ENCODE peak calls at places on chromosome 1, in five cellular contexts. L, I, E, K and N are unnamed samples. For H3K4me1, the result is how much of the 10 kb centered on the place peaks cover.

GRCh38 chr1:39980555-39981313 is 25.8 kb downstream of the MFSD2A start:
- DNase-seq in L (no peak), I (no peak), E (no peak), K (no peak), N (no peak)

GRCh38 chr1:85502625-85503083 is 37.7 kb upstream of the DDAH1 start:
- DNase-seq in L (peak), I (peak), E (peak), K (peak), N (peak)

GRCh38 chr1:47682198-47682597 is 244.4 kb downstream of the FOXD2 start:
- DNase-seq in L (no peak), I (no peak), E (no peak), K (no peak), N (no peak)

GRCh38 chr1:204190212-204191211 is 5.8 kb downstream of the KISS1 start:
- DNase-seq in L (no peak), I (peak), E (no peak), K (no peak), N (no peak)

GRCh38 chr1:204152310-204153044 is 633 bp upstream of the ETNK2 start:
- DNase-seq in L (no peak), I (no peak), E (no peak), K (no peak), N (no peak)

GRCh38 chr1:169487153-169487552 is 1.4 kb upstream of the SLC19A2 start:
- DNase-seq in L (no peak), I (no peak), E (no peak), K (no peak), N (no peak)

GRCh38 chr1:210236840-210237409 is 4.3 kb downstream of the SERTAD4 start:
- DNase-seq in L (no peak), I (peak), E (peak), K (no peak), N (no peak)

GRCh38 chr1:25805863-25806225 is 5.9 kb downstream of the SELENON start:
- DNase-seq in L (no peak), I (peak), E (peak), K (no peak), N (no peak)

GRCh38 chr1:10866314-10867091 is 70.1 kb upstream of the CASZ1 start:
- DNase-seq in L (no peak), I (peak), E (no peak), K (no peak), N (no peak)

GRCh38 chr1:161307230-161307768 is 2.5 kb downstream of the MPZ start:
- DNase-seq in L (no peak), I (no peak), E (peak), K (no peak), N (peak)

GRCh38 chr1:29415156-29415830 is 179.0 kb downstream of the PTPRU start:
- DNase-seq in L (peak), I (no peak), E (no peak), K (peak), N (no peak)

GRCh38 chr1:40653851-40654537 is 11.5 kb downstream of the RIMS3 start:
- DNase-seq in L (no peak), I (no peak), E (no peak), K (peak), N (no peak)

GRCh38 chr1:20887269-20887668 is 100.2 kb upstream of the HP1BP3 start:
- DNase-seq in L (no peak), I (no peak), E (no peak), K (no peak), N (no peak)

GRCh38 chr1:198337886-198338285 is 181.1 kb downstream of the NEK7 start:
- DNase-seq in L (no peak), I (no peak), E (no peak), K (no peak), N (no peak)

GRCh38 chr1:203463469-203464062 is 12.0 kb upstream of the PRELP start:
- DNase-seq in L (no peak), I (no peak), E (no peak), K (no peak), N (no peak)

GRCh38 chr1:59453297-59453970 is 156.5 kb downstream of the FGGY start:
- DNase-seq in L (no peak), I (no peak), E (no peak), K (no peak), N (no peak)

GRCh38 chr1:151277249-151277648 is 4.8 kb upstream of the ZNF687 start:
- DNase-seq in L (no peak), I (no peak), E (no peak), K (no peak), N (no peak)

GRCh38 chr1:56189946-56190920 is 389.1 kb downstream of the PLPP3 start:
- DNase-seq in L (no peak), I (no peak), E (peak), K (no peak), N (no peak)

GRCh38 chr1:26362331-26362730 is 8.4 kb upstream of the CRYBG2 start:
- DNase-seq in L (no peak), I (no peak), E (no peak), K (no peak), N (no peak)

GRCh38 chr1:8666394-8667167 is 150.9 kb downstream of the RERE start:
- DNase-seq in L (no peak), I (peak), E (no peak), K (no peak), N (no peak)

GRCh38 chr1:239872554-239872953 is 219.1 kb upstream of the FMN2 start:
- DNase-seq in L (no peak), I (no peak), E (no peak), K (no peak), N (no peak)

GRCh38 chr1:154935749-154936415 is 637 bp downstream of the PMVK start:
- DNase-seq in L (no peak), I (peak), E (no peak), K (no peak), N (no peak)

GRCh38 chr1:179137623-179138235 is 55.9 kb downstream of the TOR3A start:
- DNase-seq in L (no peak), I (peak), E (no peak), K (no peak), N (no peak)

GRCh38 chr1:31441073-31441472 is 28.1 kb downstream of the SERINC2 start:
- DNase-seq in L (no peak), I (no peak), E (no peak), K (no peak), N (no peak)

GRCh38 chr1:148362141-148362929 is 120.8 kb downstream of the PPIAL4G start:
- DNase-seq in L (no peak), I (peak), E (no peak), K (no peak), N (peak)

GRCh38 chr1:182803846-182804245 is 14.3 kb downstream of the NPL start:
- DNase-seq in L (no peak), I (no peak), E (no peak), K (no peak), N (no peak)

GRCh38 chr1:235866207-235866912 is at the start of gene LYST:
- DNase-seq in L (peak), I (peak), E (peak), K (peak), N (peak)

GRCh38 chr1:171940373-171940772 is 99.1 kb downstream of the DNM3 start:
- DNase-seq in L (no peak), I (no peak), E (no peak), K (no peak), N (no peak)

GRCh38 chr1:230401763-230402294 is 24.3 kb downstream of the PGBD5 start:
- DNase-seq in L (no peak), I (peak), E (no peak), K (peak), N (no peak)

DNA sequence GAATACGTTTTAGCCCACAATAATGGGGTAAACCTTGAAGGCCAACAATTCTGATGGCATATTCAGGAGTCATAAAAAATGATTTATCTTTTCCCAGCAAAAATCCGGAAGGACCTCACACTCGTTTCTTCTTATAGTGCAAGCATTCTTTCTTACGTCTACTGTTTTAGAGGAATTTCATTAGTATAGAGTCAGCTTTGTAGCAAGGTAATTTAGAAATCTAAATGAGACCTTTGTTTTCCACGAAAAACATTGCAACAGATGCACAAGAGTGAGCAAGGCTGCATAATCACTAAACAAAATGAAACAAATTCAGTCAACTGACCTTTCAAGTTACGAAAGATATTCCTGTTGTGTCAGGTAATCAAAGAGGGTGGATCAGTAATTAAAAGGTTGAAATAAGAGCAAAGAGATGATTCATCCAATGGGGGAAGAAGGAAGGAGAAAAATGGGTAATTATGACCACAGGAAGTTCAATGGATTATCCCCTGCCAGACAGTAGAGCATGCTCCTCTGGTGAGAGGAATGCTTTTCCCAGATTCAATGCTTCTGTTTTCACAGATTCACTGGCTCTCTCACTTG is 558 bp upstream of the CSDE1 start:
- DNase-seq in L (no peak), I (no peak), E (no peak), K (peak), N (no peak)
- TF ChIP-seq CTCF in L (no peak), I (no peak), E (no peak), K (no peak), N (no peak)

DNA sequence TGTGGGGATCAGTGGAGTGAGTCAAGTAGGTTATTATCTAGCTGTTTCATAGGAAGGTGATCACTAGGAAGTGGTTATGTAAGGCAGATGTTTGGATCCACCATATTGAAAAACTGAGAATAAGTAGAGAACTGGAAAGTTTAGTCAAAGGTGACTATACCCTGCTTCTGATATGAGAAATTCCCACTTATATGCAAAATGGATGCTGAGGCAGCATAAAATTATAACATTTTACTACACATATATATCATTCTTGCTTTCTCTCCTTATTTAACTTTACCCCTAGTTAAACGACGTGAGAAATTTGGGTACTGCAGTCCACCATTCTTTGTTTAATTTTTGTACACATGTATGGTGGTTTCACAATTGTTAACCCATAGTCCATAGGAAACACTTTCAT is 142.4 kb downstream of the ADGRL4 start:
- DNase-seq in L (no peak), I (no peak), E (no peak), K (no peak), N (no peak)
- H3K4me1 ChIP-seq in L (under half), I (under half), E (under half), K (under half), N (under half)

DNA sequence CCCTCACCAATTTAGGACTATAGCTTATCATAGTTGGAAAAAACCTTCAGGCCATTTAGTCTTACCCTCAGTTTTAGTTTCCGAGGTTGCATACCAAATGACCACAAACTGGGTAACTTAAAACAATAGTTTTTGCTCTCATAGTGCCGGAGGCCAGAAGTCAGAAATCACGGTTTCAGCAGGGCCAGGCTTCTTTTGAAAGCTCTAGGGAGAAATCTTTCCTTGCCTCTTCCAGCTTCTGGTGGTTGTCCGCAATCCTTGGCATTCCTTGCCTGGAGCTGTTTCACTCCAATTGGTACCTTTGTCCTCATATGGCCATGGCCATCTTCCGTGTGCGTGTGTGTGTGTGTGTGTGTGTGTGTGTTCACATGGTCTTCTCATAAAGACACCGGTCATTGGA is 12.4 kb upstream of the PLXNA2 start:
- DNase-seq in L (no peak), I (no peak), E (no peak), K (no peak), N (no peak)
- TF ChIP-seq CTCF in L (no peak), I (no peak), E (no peak), K (no peak), N (no peak)

GRCh38 chr1:41780322-41780721 is 138.4 kb downstream of the HIVEP3 start:
- DNase-seq in L (no peak), I (no peak), E (no peak), K (no peak), N (no peak)

GRCh38 chr1:41776896-41777431 is 141.8 kb downstream of the HIVEP3 start:
- DNase-seq in L (no peak), I (peak), E (no peak), K (no peak), N (no peak)

GRCh38 chr1:41775961-41776585 is 142.6 kb downstream of the HIVEP3 start:
- DNase-seq in L (no peak), I (no peak), E (no peak), K (no peak), N (no peak)

GRCh38 chr1:41780916-41781315 is 137.8 kb downstream of the HIVEP3 start:
- DNase-seq in L (no peak), I (no peak), E (no peak), K (no peak), N (no peak)

GRCh38 chr1:41779350-41779749 is 139.4 kb downstream of the HIVEP3 start:
- DNase-seq in L (no peak), I (no peak), E (no peak), K (no peak), N (no peak)
- H3K4me1 ChIP-seq in L (under half), I (under half), E (under half), K (under half), N (under half)

DNA sequence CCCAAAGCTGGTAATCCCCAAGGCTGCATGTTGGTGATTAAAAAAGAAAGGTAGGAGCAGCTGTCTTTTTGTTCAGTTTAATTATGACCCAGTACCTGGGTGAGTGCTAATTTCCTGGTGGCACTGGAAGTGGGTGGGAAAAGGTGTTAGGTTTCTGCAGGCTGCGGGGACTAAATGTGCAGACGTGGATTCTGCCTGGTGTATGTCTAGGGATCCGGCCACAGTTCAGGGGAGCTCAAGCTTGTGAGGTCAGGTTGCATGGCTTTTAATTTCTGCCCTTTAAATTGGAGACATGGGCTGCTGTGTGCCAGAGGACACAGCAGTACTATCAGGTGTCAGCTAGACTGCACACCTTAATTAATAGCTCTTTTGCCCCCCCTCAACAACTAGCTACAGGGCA is 20.3 kb upstream of the TBX19 start:
- DNase-seq in L (no peak), I (no peak), E (no peak), K (no peak), N (no peak)
- TF ChIP-seq CTCF in L (no peak), I (no peak), E (no peak), K (no peak), N (no peak)

GRCh38 chr1:92461364-92462097 is 25.2 kb downstream of the GFI1 start:
- DNase-seq in L (no peak), I (no peak), E (no peak), K (no peak), N (no peak)

GRCh38 chr1:92465256-92465647 is 21.5 kb downstream of the GFI1 start:
- DNase-seq in L (no peak), I (no peak), E (no peak), K (no peak), N (no peak)

GRCh38 chr1:92464588-92465255 is 22.0 kb downstream of the GFI1 start:
- DNase-seq in L (no peak), I (no peak), E (no peak), K (no peak), N (no peak)

GRCh38 chr1:92459871-92460320 is 26.8 kb downstream of the GFI1 start:
- DNase-seq in L (no peak), I (no peak), E (no peak), K (no peak), N (no peak)
- H3K4me1 ChIP-seq in L (under half), I (under half), E (under half), K (under half), N (under half)

GRCh38 chr1:194873328-194873923 is 1687.0 kb upstream of the B3GALT2 start:
- DNase-seq in L (peak), I (no peak), E (no peak), K (no peak), N (no peak)
- TF ChIP-seq CTCF in L (no peak), I (no peak), E (no peak), K (no peak), N (no peak)